ENCODE peak calls at places on chromosomes 2 and 18, in nine cellular contexts. One of them, this sample, is unnamed.

GRCh38 chr2:143690204-143690603 is 561.0 kb downstream of the ARHGAP15 start:
- DNase-seq in kidney: no peak
- DNase-seq in GM06990: no peak
- DNase-seq in colonic mucosa: no peak
- DNase-seq in PC-3: no peak
- DNase-seq in GM13977: no peak
- DNase-seq in left ventricle myocardium inferior: no peak
- DNase-seq in Calu3: no peak
- DNase-seq in heart left ventricle: no peak
- DNase-seq in this sample: no peak

GRCh38 chr2:170711774-170712652 is 3.1 kb upstream of the SP5 start:
- DNase-seq in Calu3: peak; percentile 50
- DNase-seq in colonic mucosa: peak; percentile 17
- DNase-seq in heart left ventricle: no peak
- DNase-seq in left ventricle myocardium inferior: no peak
- DNase-seq in GM06990: no peak
- DNase-seq in kidney: no peak
- DNase-seq in GM13977: peak; percentile 39
- DNase-seq in PC-3: no peak
- DNase-seq in this sample: no peak

GRCh38 chr18:62525611-62526010 is 2.8 kb downstream of the ZCCHC2 start:
- DNase-seq in GM06990: no peak
- DNase-seq in left ventricle myocardium inferior: no peak
- DNase-seq in Calu3: no peak
- DNase-seq in PC-3: peak; percentile 32
- DNase-seq in heart left ventricle: no peak
- DNase-seq in GM13977: peak; percentile 45
- DNase-seq in colonic mucosa: no peak
- DNase-seq in kidney: no peak
- DNase-seq in this sample: no peak

GRCh38 chr2:174902491-174903242 is 102.5 kb downstream of the CHN1 start:
- DNase-seq in colonic mucosa: no peak
- DNase-seq in PC-3: no peak
- DNase-seq in GM13977: no peak
- DNase-seq in left ventricle myocardium inferior: no peak
- DNase-seq in GM06990: no peak
- DNase-seq in kidney: no peak
- DNase-seq in Calu3: no peak
- DNase-seq in heart left ventricle: no peak
- DNase-seq in this sample: no peak

GRCh38 chr2:177551989-177552413 is 159.4 kb downstream of the AGPS start:
- DNase-seq in colonic mucosa: peak; percentile 54
- DNase-seq in PC-3: no peak
- DNase-seq in heart left ventricle: peak; percentile 61
- DNase-seq in GM13977: no peak
- DNase-seq in GM06990: peak; percentile 38
- DNase-seq in kidney: peak; percentile 81
- DNase-seq in Calu3: peak; percentile 2
- DNase-seq in left ventricle myocardium inferior: peak; percentile 38
- DNase-seq in this sample: no peak

GRCh38 chr2:236673126-236673822 is 103.6 kb downstream of the ACKR3 start:
- DNase-seq in PC-3: no peak
- DNase-seq in kidney: no peak
- DNase-seq in left ventricle myocardium inferior: no peak
- DNase-seq in GM13977: no peak
- DNase-seq in colonic mucosa: peak; percentile 6
- DNase-seq in heart left ventricle: peak; percentile 5
- DNase-seq in Calu3: no peak
- DNase-seq in GM06990: no peak
- DNase-seq in this sample: no peak

GRCh38 chr2:227402959-227403358 is 15.2 kb upstream of the SCYGR1 start:
- DNase-seq in left ventricle myocardium inferior: no peak
- DNase-seq in colonic mucosa: no peak
- DNase-seq in GM13977: no peak
- DNase-seq in GM06990: no peak
- DNase-seq in PC-3: peak; percentile 73
- DNase-seq in kidney: no peak
- DNase-seq in Calu3: no peak
- DNase-seq in heart left ventricle: no peak
- DNase-seq in this sample: no peak

GRCh38 chr18:56789004-56789888 is 138.1 kb downstream of the WDR7 start:
- DNase-seq in left ventricle myocardium inferior: no peak
- DNase-seq in PC-3: peak; percentile 68
- DNase-seq in GM13977: peak; percentile 21
- DNase-seq in kidney: no peak
- DNase-seq in Calu3: peak; percentile 26
- DNase-seq in GM06990: peak; percentile 5
- DNase-seq in heart left ventricle: peak; percentile 73
- DNase-seq in colonic mucosa: peak; percentile 28
- DNase-seq in this sample: peak; percentile 18

GRCh38 chr2:242030858-242031257 is 161.3 kb downstream of the RTP5 start:
- DNase-seq in left ventricle myocardium inferior: no peak
- DNase-seq in PC-3: no peak
- DNase-seq in GM13977: no peak
- DNase-seq in heart left ventricle: no peak
- DNase-seq in GM06990: no peak
- DNase-seq in Calu3: no peak
- DNase-seq in colonic mucosa: peak; percentile 14
- DNase-seq in kidney: no peak
- DNase-seq in this sample: no peak

GRCh38 chr2:121184248-121184862 is 100.6 kb downstream of the TFCP2L1 start:
- DNase-seq in Calu3: no peak
- DNase-seq in heart left ventricle: no peak
- DNase-seq in GM06990: no peak
- DNase-seq in kidney: no peak
- DNase-seq in PC-3: peak; percentile 28
- DNase-seq in colonic mucosa: no peak
- DNase-seq in left ventricle myocardium inferior: no peak
- DNase-seq in GM13977: no peak
- DNase-seq in this sample: peak; percentile 9

GRCh38 chr18:75441921-75442320 is 14.4 kb upstream of the SMIM21 start:
- DNase-seq in kidney: no peak
- DNase-seq in GM13977: no peak
- DNase-seq in left ventricle myocardium inferior: no peak
- DNase-seq in PC-3: no peak
- DNase-seq in Calu3: no peak
- DNase-seq in GM06990: no peak
- DNase-seq in colonic mucosa: no peak
- DNase-seq in heart left ventricle: no peak
- DNase-seq in this sample: no peak

GRCh38 chr2:237321746-237322145 is 92.2 kb downstream of the COL6A3 start:
- DNase-seq in PC-3: no peak
- DNase-seq in colonic mucosa: no peak
- DNase-seq in heart left ventricle: no peak
- DNase-seq in GM06990: no peak
- DNase-seq in Calu3: no peak
- DNase-seq in GM13977: no peak
- DNase-seq in left ventricle myocardium inferior: no peak
- DNase-seq in kidney: no peak
- DNase-seq in this sample: no peak

GRCh38 chr2:182050333-182050855 is 64.7 kb downstream of the PPP1R1C start:
- DNase-seq in PC-3: no peak
- DNase-seq in colonic mucosa: no peak
- DNase-seq in kidney: no peak
- DNase-seq in heart left ventricle: no peak
- DNase-seq in Calu3: no peak
- DNase-seq in GM06990: no peak
- DNase-seq in left ventricle myocardium inferior: no peak
- DNase-seq in GM13977: no peak
- DNase-seq in this sample: no peak

GRCh38 chr2:10787176-10787968 is 25.2 kb downstream of the PDIA6 start:
- DNase-seq in Calu3: no peak
- DNase-seq in GM13977: peak; percentile 48
- DNase-seq in heart left ventricle: no peak
- DNase-seq in kidney: peak; percentile 32
- DNase-seq in colonic mucosa: peak; percentile 42
- DNase-seq in left ventricle myocardium inferior: no peak
- DNase-seq in GM06990: no peak
- DNase-seq in PC-3: no peak
- DNase-seq in this sample: peak; percentile 30

GRCh38 chr2:41722668-41723369 is 325.0 kb upstream of the PKDCC start:
- DNase-seq in kidney: peak; percentile 60
- DNase-seq in left ventricle myocardium inferior: peak; percentile 21
- DNase-seq in PC-3: no peak
- DNase-seq in colonic mucosa: no peak
- DNase-seq in GM13977: no peak
- DNase-seq in GM06990: no peak
- DNase-seq in heart left ventricle: peak; percentile 46
- DNase-seq in Calu3: no peak
- DNase-seq in this sample: no peak

GRCh38 chr2:199309411-199309810 is 148.3 kb downstream of the SATB2 start:
- DNase-seq in kidney: no peak
- DNase-seq in PC-3: no peak
- DNase-seq in colonic mucosa: no peak
- DNase-seq in GM13977: no peak
- DNase-seq in left ventricle myocardium inferior: no peak
- DNase-seq in Calu3: no peak
- DNase-seq in GM06990: no peak
- DNase-seq in heart left ventricle: no peak
- DNase-seq in this sample: no peak

DNA sequence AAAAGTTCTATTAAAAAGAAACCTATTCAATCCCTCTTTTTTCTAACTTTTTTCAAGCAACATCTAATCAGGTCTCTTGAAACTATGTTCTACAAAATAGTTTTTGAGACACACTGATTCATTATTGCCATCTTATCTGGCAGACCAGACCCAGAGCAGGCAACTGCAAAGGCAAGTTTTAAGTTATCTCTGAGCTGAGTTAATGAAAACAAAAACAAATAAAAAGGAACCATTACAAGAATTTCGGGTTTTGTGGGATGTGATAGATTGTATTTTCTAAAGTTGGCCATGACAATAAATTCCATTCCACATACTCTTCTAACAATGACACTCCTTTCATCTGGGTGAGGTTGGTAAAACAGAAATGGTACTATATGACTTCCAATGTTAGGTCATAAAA is 15.2 kb upstream of the TWSG1 start:
- DNase-seq in colonic mucosa: no peak
- DNase-seq in heart left ventricle: no peak
- DNase-seq in Calu3: no peak
- DNase-seq in GM13977: no peak
- DNase-seq in PC-3: peak; percentile 22
- DNase-seq in kidney: no peak
- DNase-seq in GM06990: no peak
- DNase-seq in left ventricle myocardium inferior: no peak
- DNase-seq in this sample: no peak
- TF ChIP-seq CTCF in colonic mucosa: no peak
- TF ChIP-seq CTCF in heart left ventricle: no peak
- TF ChIP-seq CTCF in Calu3: no peak
- TF ChIP-seq CTCF in GM13977: no peak
- TF ChIP-seq CTCF in PC-3: no peak
- TF ChIP-seq CTCF in kidney: no peak
- TF ChIP-seq CTCF in GM06990: no peak
- TF ChIP-seq CTCF in left ventricle myocardium inferior: no peak
- TF ChIP-seq CTCF in this sample: no peak

DNA sequence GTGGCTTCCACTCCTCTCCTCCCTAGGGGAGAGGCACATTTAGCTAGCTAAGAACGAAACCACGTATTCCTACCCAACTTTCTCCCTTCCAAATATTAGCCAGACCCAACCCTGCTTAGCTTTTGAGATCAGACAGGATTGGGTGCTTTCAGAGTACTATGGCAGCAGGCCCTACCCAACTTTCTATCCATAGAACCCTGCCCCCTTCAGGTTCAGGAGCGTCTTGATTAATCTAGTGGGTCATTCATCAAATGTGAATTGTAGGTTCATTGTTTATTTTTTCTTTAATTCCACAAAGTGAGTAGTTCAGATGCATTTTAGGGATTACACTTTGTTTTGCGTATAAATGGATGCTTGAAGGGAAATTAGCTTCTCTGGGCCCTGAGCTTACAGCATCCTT is 188.3 kb downstream of the MIB1 start:
- DNase-seq in colonic mucosa: no peak
- DNase-seq in left ventricle myocardium inferior: no peak
- DNase-seq in heart left ventricle: no peak
- DNase-seq in GM13977: no peak
- DNase-seq in GM06990: no peak
- DNase-seq in Calu3: no peak
- DNase-seq in PC-3: no peak
- DNase-seq in kidney: no peak
- DNase-seq in this sample: no peak
- TF ChIP-seq CTCF in colonic mucosa: no peak
- TF ChIP-seq CTCF in left ventricle myocardium inferior: no peak
- TF ChIP-seq CTCF in heart left ventricle: no peak
- TF ChIP-seq CTCF in GM13977: no peak
- TF ChIP-seq CTCF in GM06990: no peak
- TF ChIP-seq CTCF in Calu3: no peak
- TF ChIP-seq CTCF in PC-3: no peak
- TF ChIP-seq CTCF in kidney: no peak
- TF ChIP-seq CTCF in this sample: no peak

DNA sequence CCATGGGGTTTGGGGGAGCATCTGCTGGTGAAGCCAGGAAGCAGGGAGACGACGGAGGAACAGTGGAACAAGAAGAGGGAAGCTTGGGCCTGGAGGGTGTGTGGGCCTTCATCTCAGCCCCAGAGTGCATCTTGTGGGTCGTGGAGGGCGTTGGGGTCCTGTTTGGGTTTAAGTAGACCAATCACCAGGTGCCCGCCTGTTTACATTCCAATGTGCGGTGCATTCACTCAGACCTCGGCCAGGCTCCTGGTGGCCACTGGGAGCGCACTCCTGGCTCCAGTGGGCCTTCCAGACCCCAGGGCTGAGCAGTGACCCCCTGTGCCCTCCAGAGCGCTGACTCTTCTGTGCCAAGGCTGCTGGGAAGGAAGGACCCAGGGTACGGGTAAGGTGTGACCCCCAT is 293.7 kb downstream of the NDUFA10 start:
- DNase-seq in left ventricle myocardium inferior: no peak
- DNase-seq in colonic mucosa: no peak
- DNase-seq in kidney: peak; percentile 40
- DNase-seq in GM13977: no peak
- DNase-seq in Calu3: no peak
- DNase-seq in heart left ventricle: no peak
- DNase-seq in GM06990: no peak
- DNase-seq in PC-3: no peak
- DNase-seq in this sample: no peak
- TF ChIP-seq CTCF in left ventricle myocardium inferior: no peak
- TF ChIP-seq CTCF in colonic mucosa: no peak
- TF ChIP-seq CTCF in kidney: no peak
- TF ChIP-seq CTCF in GM13977: no peak
- TF ChIP-seq CTCF in Calu3: no peak
- TF ChIP-seq CTCF in heart left ventricle: no peak
- TF ChIP-seq CTCF in GM06990: no peak
- TF ChIP-seq CTCF in PC-3: peak; percentile 40
- TF ChIP-seq CTCF in this sample: no peak

DNA sequence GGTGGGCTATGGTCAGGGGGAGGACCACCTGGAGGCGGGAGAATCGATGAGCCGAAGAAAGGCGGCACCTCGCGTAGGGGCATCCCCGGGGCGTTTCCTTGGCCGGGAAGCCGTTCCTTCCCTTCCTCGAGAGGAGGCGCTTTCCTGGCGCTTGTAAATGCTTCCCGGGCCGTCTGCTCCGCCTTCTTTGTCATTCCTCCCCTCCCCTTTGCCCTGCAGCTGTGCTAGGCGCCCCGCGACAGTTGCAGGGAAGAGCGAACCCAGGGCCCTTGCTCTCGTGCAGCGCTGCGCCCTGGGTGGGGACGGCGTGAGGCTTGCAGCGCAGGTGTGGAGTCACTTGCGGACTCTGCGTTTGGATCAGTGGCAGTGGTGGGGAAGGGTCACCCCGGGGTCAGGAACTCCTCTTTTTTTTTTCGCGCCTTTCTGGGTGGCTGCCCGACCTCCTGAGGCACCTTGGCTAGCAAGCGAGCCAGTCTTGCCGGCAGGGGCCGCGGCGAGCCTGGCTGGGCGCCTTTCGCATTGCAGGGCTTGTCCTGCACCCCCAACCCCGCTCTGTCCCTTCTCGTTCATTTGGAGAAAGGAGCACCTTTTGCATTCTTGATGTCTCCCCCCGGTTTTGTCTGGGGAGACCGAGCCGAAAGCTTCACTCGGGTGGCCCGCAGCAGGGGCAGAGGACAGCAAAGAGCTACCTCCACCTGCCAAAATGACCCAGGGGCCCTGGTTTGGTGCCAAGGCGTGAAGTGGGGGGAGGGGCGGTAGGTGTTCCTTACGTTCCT is 858 bp downstream of the KCNS3 start:
- DNase-seq in Calu3: peak; percentile 68
- DNase-seq in heart left ventricle: peak; percentile 74
- DNase-seq in left ventricle myocardium inferior: peak; percentile 73
- DNase-seq in colonic mucosa: peak; percentile 92
- DNase-seq in PC-3: peak; percentile 68
- DNase-seq in GM06990: peak; percentile 20
- DNase-seq in GM13977: peak; percentile 46
- DNase-seq in kidney: peak; percentile 80
- DNase-seq in this sample: peak; percentile 47
- TF ChIP-seq CTCF in Calu3: no peak
- TF ChIP-seq CTCF in heart left ventricle: no peak
- TF ChIP-seq CTCF in left ventricle myocardium inferior: peak; percentile 27
- TF ChIP-seq CTCF in colonic mucosa: no peak
- TF ChIP-seq CTCF in PC-3: peak; percentile 36
- TF ChIP-seq CTCF in GM06990: no peak
- TF ChIP-seq CTCF in GM13977: peak; percentile 1
- TF ChIP-seq CTCF in kidney: peak; percentile 7
- TF ChIP-seq CTCF in this sample: no peak